ENCODE peak calls at places on chromosomes 7 and 10, in eight cellular contexts. M is RCC 7860, G is endodermal cell, A is ureter, P is upper lobe of right lung, F is A172, Z is iPS DF 6.9, O is testis. Q is an unnamed sample.

GRCh38 chr7:116339564-116339963 is 129.2 kb downstream of the TES start:
- DNase-seq in P (no peak), O (no peak), G (no peak), Z (no peak), M (no peak), F (no peak), A (no peak), Q (no peak)

GRCh38 chr10:86956841-86957448 is 470 bp downstream of the MMRN2 start:
- DNase-seq in O (no peak), M (no peak), A (no peak), Z (no peak), G (peak), P (no peak), F (no peak), Q (no peak)

GRCh38 chr7:1537631-1538412 is 7.3 kb downstream of the MAFK start:
- DNase-seq in M (peak), G (peak), A (peak), F (peak), P (peak), O (peak), Z (no peak), Q (peak)

GRCh38 chr10:28533315-28533564 is 322 bp downstream of the WAC start:
- DNase-seq in O (no peak), P (no peak), Z (no peak), F (no peak), G (no peak), M (no peak), A (no peak), Q (no peak)

GRCh38 chr7:64619705-64620104 is 46.2 kb upstream of the ZNF107 start:
- DNase-seq in F (no peak), G (no peak), M (no peak), P (no peak), Z (no peak), O (no peak), A (no peak), Q (peak)

GRCh38 chr10:98446121-98446655 is 547 bp downstream of the HPS1 start:
- DNase-seq in O (peak), P (peak), Z (no peak), A (no peak), G (peak), F (peak), M (no peak), Q (peak)

GRCh38 chr7:19105546-19105945 is 11.9 kb downstream of the TWIST1 start:
- DNase-seq in A (no peak), G (no peak), Z (no peak), O (no peak), P (no peak), M (no peak), F (no peak), Q (no peak)

GRCh38 chr10:34954142-34954541 is 136.0 kb downstream of the CUL2 start:
- DNase-seq in G (peak), F (no peak), Z (no peak), P (peak), M (no peak), A (peak), O (no peak), Q (peak)

GRCh38 chr10:93813507-93814465 is 56.0 kb downstream of the LGI1 start:
- DNase-seq in F (peak), O (peak), A (peak), M (peak), G (peak), P (peak), Z (no peak), Q (peak)